ENCODE peak calls at places on chromosomes 3 and 15, in six cellular contexts. X, L, J, H, A and O are unnamed samples. For H3K27me3, the result is how much of the 10 kb centered on the place peaks cover.

GRCh38 chr15:27492021-27492621 is 521.1 kb downstream of the GABRG3 start:
- DNase-seq in X (no peak), L (peak), J (no peak), H (no peak), A (no peak), O (no peak)

GRCh38 chr3:17638351-17638750 is 104.1 kb downstream of the TBC1D5 start:
- DNase-seq in X (no peak), L (no peak), J (no peak), H (no peak), A (no peak), O (peak)

GRCh38 chr3:99425930-99426329 is 212.5 kb upstream of the COL8A1 start:
- DNase-seq in X (no peak), L (no peak), J (no peak), H (no peak), A (no peak), O (no peak)

GRCh38 chr3:14989943-14990753 is 42.8 kb downstream of the NR2C2 start:
- DNase-seq in X (no peak), L (peak), J (no peak), H (no peak), A (no peak), O (peak)

GRCh38 chr3:59280113-59280512 is 230.3 kb upstream of the CFAP20DC start:
- DNase-seq in X (no peak), L (no peak), J (no peak), H (no peak), A (no peak), O (no peak)

GRCh38 chr15:86080302-86080701 is 631 bp downstream of the AGBL1 start:
- DNase-seq in X (no peak), L (no peak), J (no peak), H (no peak), A (no peak), O (no peak)

GRCh38 chr3:32420138-32420981 is 28.7 kb downstream of the CMTM7 start:
- DNase-seq in X (no peak), L (no peak), J (no peak), H (no peak), A (peak), O (peak)

GRCh38 chr15:46502668-46503067 is 867.8 kb downstream of the SQOR start:
- DNase-seq in X (no peak), L (no peak), J (no peak), H (no peak), A (no peak), O (peak)

GRCh38 chr3:184540777-184541681 is 20.6 kb upstream of the EPHB3 start:
- DNase-seq in X (peak), L (peak), J (peak), H (peak), A (peak), O (peak)

GRCh38 chr3:42090973-42091731 is at the start of gene TRAK1:
- DNase-seq in X (no peak), L (peak), J (no peak), H (no peak), A (no peak), O (peak)

GRCh38 chr3:184582583-184582982 is 21.0 kb downstream of the EPHB3 start:
- DNase-seq in X (peak), L (peak), J (no peak), H (no peak), A (peak), O (no peak)

GRCh38 chr15:55434989-55435825 is 26.9 kb downstream of the PIERCE2 start:
- DNase-seq in X (peak), L (no peak), J (no peak), H (no peak), A (peak), O (peak)

GRCh38 chr3:157089455-157090221 is 70.3 kb downstream of the CCNL1 start:
- DNase-seq in X (peak), L (peak), J (peak), H (peak), A (peak), O (peak)

GRCh38 chr3:14524920-14525660 is 15.1 kb downstream of the GRIP2 start:
- DNase-seq in X (peak), L (no peak), J (peak), H (peak), A (no peak), O (no peak)

GRCh38 chr3:111621535-111621934 is 26.4 kb upstream of the ZBED2 start:
- DNase-seq in X (peak), L (no peak), J (no peak), H (peak), A (no peak), O (peak)

GRCh38 chr3:42864321-42864950 is 11.2 kb downstream of the CYP8B1 start:
- DNase-seq in X (no peak), L (no peak), J (no peak), H (no peak), A (no peak), O (no peak)

GRCh38 chr3:188734395-188734794 is 437.4 kb upstream of the TPRG1 start:
- DNase-seq in X (no peak), L (peak), J (no peak), H (no peak), A (no peak), O (no peak)

GRCh38 chr15:66327736-66328135 is 28.7 kb downstream of the TIPIN start:
- DNase-seq in X (no peak), L (no peak), J (no peak), H (no peak), A (no peak), O (no peak)

GRCh38 chr3:112995800-112996199 is 5.0 kb downstream of the GTPBP8 start:
- DNase-seq in X (no peak), L (no peak), J (no peak), H (no peak), A (no peak), O (no peak)

GRCh38 chr3:112987710-112988334 is 3.0 kb upstream of the GTPBP8 start:
- DNase-seq in X (no peak), L (no peak), J (no peak), H (no peak), A (no peak), O (no peak)

GRCh38 chr3:112990672-112991602 is at the start of gene GTPBP8:
- DNase-seq in X (peak), L (peak), J (peak), H (peak), A (peak), O (peak)
- TF ChIP-seq CTCF in X (no peak), L (no peak), J (no peak), H (peak), A (no peak), O (no peak)

GRCh38 chr15:45114751-45115085 is 592 bp downstream of the DUOXA2 start:
- DNase-seq in X (no peak), L (no peak), J (no peak), H (peak), A (no peak), O (no peak)

GRCh38 chr15:45116006-45116481 is 1.9 kb downstream of the DUOXA2 start:
- DNase-seq in X (no peak), L (no peak), J (no peak), H (peak), A (no peak), O (no peak)

GRCh38 chr15:45116482-45117326 is 2.6 kb downstream of the DUOXA2 start:
- DNase-seq in X (no peak), L (no peak), J (peak), H (peak), A (no peak), O (no peak)

GRCh38 chr15:45114076-45114750 is at the start of the genes DUOX2 and DUOXA2:
- DNase-seq in X (peak), L (no peak), J (no peak), H (peak), A (no peak), O (no peak)

DNA sequence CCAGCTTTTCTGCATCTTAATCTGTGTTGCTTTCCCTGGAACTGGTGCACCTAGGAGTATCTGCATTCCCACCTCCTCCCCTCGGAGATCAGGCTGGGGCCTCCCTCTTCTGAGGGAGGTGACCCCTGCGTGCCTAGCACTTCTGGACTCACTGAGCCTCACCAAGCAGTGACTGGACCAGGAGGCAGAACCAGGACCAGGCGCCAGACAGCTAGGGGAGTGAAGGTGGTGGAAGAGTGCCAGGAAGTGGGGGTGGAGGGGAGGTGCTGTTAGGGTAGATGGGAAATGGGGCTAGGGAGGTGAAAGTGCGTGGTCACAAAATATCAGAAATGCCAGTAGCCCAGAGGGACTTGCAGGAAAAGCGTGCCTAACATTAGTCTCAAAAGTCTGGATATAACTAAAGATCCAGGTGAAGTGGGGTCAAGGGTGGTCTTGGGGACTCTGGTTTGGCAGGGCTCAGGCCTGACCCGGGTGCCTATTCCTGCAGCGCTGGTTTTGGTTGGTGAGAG is 1.2 kb downstream of the DUOXA2 start:
- DNase-seq in X (no peak), L (no peak), J (no peak), H (peak), A (no peak), O (no peak)
- H3K27me3 ChIP-seq in X (under half), L (half or more), J (half or more), H (half or more), A (under half), O (half or more)

GRCh38 chr15:69953816-69954215 is 143.9 kb downstream of the TLE3 start:
- DNase-seq in X (no peak), L (no peak), J (no peak), H (no peak), A (no peak), O (no peak)
- TF ChIP-seq CTCF in X (no peak), L (no peak), J (no peak), H (no peak), A (no peak), O (no peak)

DNA sequence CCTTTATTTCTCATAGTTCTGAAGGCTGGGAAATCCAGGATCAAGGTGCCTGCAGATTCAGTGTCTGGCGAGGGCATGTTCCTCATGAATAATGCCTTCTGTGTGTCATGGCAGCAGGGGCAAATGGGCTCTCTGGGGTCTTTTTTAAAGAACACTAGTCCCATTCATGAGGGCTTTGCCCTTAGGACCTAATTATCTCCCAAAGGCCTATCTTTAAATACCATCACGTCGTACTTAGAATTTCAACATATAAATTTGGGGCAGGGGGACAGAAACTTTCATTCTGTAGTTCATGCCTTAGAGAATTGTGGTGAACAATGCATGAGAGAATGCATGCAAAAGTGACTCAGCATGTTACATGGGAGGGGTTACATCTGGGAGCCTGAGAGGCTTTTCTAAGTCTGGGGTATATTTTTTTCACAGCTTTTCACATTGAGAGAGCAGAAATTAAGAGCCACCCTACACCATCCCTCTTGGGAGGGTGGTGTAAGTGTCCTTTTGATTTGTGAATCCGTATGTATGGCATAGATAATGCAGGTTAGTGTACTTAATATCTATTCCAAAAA is 208.5 kb upstream of the ROPN1 start:
- DNase-seq in X (no peak), L (no peak), J (no peak), H (no peak), A (no peak), O (peak)
- H3K27me3 ChIP-seq in X (under half), L (under half), J (under half), H (under half), A (under half), O (under half)

GRCh38 chr3:141955163-141955562 is 78.7 kb downstream of the ATP1B3 start:
- DNase-seq in X (peak), L (no peak), J (no peak), H (no peak), A (no peak), O (peak)

GRCh38 chr3:141949972-141950371 is 73.5 kb downstream of the ATP1B3 start:
- DNase-seq in X (no peak), L (no peak), J (no peak), H (no peak), A (no peak), O (no peak)

GRCh38 chr3:141949394-141949793 is 73.0 kb downstream of the ATP1B3 start:
- DNase-seq in X (no peak), L (no peak), J (no peak), H (no peak), A (no peak), O (no peak)

GRCh38 chr3:141950572-141951493 is 74.4 kb downstream of the ATP1B3 start:
- DNase-seq in X (no peak), L (no peak), J (no peak), H (no peak), A (no peak), O (no peak)

GRCh38 chr3:141952611-141953010 is 76.2 kb downstream of the ATP1B3 start:
- DNase-seq in X (no peak), L (no peak), J (no peak), H (no peak), A (no peak), O (no peak)
- TF ChIP-seq CTCF in X (no peak), L (no peak), J (no peak), H (no peak), A (no peak), O (no peak)

GRCh38 chr15:88695595-88696186 is 56.9 kb downstream of the ISG20 start:
- DNase-seq in X (no peak), L (no peak), J (no peak), H (no peak), A (no peak), O (no peak)
- H3K27me3 ChIP-seq in X (under half), L (under half), J (under half), H (under half), A (under half), O (under half)

GRCh38 chr15:40595773-40596172 is 1.7 kb downstream of the KNL1 start:
- DNase-seq in X (no peak), L (no peak), J (no peak), H (no peak), A (no peak), O (no peak)

GRCh38 chr15:40595219-40595618 is 1.2 kb downstream of the KNL1 start:
- DNase-seq in X (no peak), L (no peak), J (no peak), H (no peak), A (no peak), O (no peak)

GRCh38 chr15:40593588-40594428 is at the start of gene KNL1:
- DNase-seq in X (peak), L (peak), J (peak), H (peak), A (peak), O (peak)

GRCh38 chr15:40593130-40593529 is 919 bp upstream of the KNL1 start:
- DNase-seq in X (no peak), L (no peak), J (no peak), H (no peak), A (no peak), O (no peak)

DNA sequence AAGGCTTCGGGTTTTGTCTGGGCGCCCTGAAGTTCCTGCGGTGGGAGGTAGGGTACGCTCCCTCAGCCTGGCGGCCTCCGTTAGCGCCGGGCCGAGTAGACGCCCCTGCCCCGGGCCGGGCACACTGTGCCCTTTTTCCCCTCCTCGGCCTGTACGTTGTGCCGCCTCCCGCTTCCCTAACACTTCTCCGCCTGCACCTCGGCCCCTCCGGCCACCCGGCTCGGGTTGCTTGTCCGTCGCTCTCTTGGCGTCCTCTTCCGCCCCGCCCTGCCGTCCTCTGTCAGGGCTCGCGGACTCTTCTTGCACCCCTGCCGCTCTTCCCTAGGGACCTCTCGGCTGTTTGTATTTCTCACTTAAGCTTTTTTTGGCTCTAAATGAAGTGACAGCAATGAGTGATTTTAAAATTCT is 384 bp downstream of the KNL1 start:
- DNase-seq in X (peak), L (peak), J (peak), H (peak), A (no peak), O (peak)
- TF ChIP-seq CTCF in X (no peak), L (no peak), J (no peak), H (peak), A (no peak), O (peak)

GRCh38 chr3:38649500-38650247 is at the start of gene SCN5A:
- DNase-seq in X (peak), L (peak), J (peak), H (peak), A (no peak), O (no peak)
- H3K27me3 ChIP-seq in X (under half), L (under half), J (half or more), H (half or more), A (under half), O (under half)

DNA sequence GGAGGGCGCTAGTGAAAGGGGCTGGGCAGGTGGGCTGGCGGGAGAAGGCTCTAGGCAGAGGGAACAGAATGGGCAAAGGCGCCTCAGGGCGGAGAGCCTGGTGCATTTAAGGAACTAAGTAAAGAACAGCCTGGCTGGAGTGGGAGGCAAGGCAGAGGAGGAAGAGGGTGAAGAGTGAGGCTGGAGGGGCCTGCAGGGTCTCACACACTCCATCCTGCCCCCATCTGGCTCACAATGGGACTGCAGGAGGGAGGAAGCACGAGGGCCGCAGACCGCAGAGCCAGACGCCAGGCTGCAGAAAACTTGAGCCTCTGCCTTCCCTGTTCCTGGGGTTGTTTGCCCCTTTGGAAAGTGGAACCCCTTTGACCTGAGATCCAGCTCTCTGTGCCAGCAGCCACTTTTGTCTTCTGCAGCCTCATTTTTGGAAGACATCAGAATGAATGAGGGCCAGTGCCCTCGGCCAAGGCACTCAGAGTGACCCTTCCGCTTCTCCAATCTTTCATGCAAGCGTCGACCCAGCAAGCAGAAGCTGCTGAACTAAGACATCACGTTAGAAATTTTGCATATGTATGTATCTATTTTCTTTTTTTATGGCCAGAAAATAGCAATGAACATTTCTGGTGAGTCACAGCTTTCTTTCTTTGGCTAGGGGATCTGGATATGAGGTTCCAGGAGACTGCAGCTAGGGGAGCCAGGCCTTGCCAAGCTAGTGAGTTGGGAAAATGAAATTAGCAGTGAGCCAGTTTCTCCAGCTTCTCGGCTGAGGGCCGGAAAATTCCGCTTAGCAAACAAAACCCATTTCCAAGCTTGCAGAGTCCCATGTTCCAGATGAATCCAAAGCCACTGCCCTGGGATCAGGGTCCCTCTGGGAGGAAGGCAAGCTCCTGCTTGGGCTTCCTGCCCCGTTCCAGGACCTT is 137.8 kb downstream of the SRGAP3 start:
- DNase-seq in X (no peak), L (peak), J (no peak), H (no peak), A (peak), O (no peak)
- TF ChIP-seq CTCF in X (peak), L (no peak), J (no peak), H (peak), A (no peak), O (no peak)

GRCh38 chr3:186361246-186361611 is 805 bp downstream of the DGKG start:
- DNase-seq in X (no peak), L (no peak), J (no peak), H (no peak), A (no peak), O (no peak)

GRCh38 chr3:186362409-186362757 is 349 bp upstream of the DGKG start:
- DNase-seq in X (no peak), L (no peak), J (no peak), H (no peak), A (no peak), O (no peak)

GRCh38 chr3:186360779-186361178 is 1.3 kb downstream of the DGKG start:
- DNase-seq in X (peak), L (peak), J (peak), H (no peak), A (peak), O (no peak)

GRCh38 chr3:186361612-186362408 is at the start of gene DGKG:
- DNase-seq in X (peak), L (peak), J (peak), H (peak), A (peak), O (no peak)

GRCh38 chr3:186362988-186363387 is 954 bp upstream of the DGKG start:
- DNase-seq in X (no peak), L (no peak), J (no peak), H (no peak), A (peak), O (no peak)
- H3K27me3 ChIP-seq in X (under half), L (under half), J (under half), H (under half), A (under half), O (under half)